ENCODE peak calls at places on chromosomes 3 and 15, in seven cellular contexts. A, Z, B, S, I, F and W are unnamed samples.

GRCh38 chr3:44106761-44107160 is 134.9 kb upstream of the TOPAZ1 start:
- DNase-seq in I (no peak), F (no peak), Z (no peak), S (no peak), B (peak), A (no peak), W (no peak)

GRCh38 chr15:73265536-73266153 is 103.1 kb downstream of the HCN4 start:
- DNase-seq in S (peak), B (peak), A (peak), I (peak), Z (peak), F (peak), W (peak)

GRCh38 chr15:38699633-38700230 is 135.1 kb upstream of the RASGRP1 start:
- DNase-seq in S (peak), F (peak), Z (peak), A (peak), B (peak), I (no peak), W (no peak)

GRCh38 chr3:157311633-157312365 is 124.9 kb upstream of the PTX3 start:
- DNase-seq in Z (no peak), S (peak), I (no peak), B (peak), F (no peak), A (peak), W (no peak)

GRCh38 chr3:37974121-37974927 is 16.3 kb upstream of the VILL start:
- DNase-seq in A (peak), Z (peak), S (peak), I (no peak), F (peak), B (peak), W (peak)

GRCh38 chr15:45648521-45649200 is 13.8 kb downstream of the SQOR start:
- DNase-seq in I (peak), A (peak), Z (no peak), S (peak), B (peak), F (peak), W (no peak)

GRCh38 chr3:147458995-147459704 is 50.0 kb downstream of the ZIC1 start:
- DNase-seq in Z (no peak), S (no peak), A (no peak), F (no peak), I (no peak), B (peak), W (no peak)

GRCh38 chr3:170220871-170221270 is 1.4 kb upstream of the PRKCI start:
- DNase-seq in I (no peak), A (peak), Z (no peak), F (no peak), S (no peak), B (no peak), W (no peak)

GRCh38 chr15:62606376-62607164 is 436.0 kb upstream of the TPM1 start:
- DNase-seq in Z (no peak), F (no peak), A (peak), S (peak), B (peak), I (peak), W (no peak)

GRCh38 chr3:38168151-38168987 is 3.0 kb downstream of the OXSR1 start:
- DNase-seq in I (no peak), A (peak), F (no peak), Z (no peak), B (peak), S (peak), W (no peak)

GRCh38 chr3:9598783-9599387 is 45.3 kb upstream of the LHFPL4 start:
- DNase-seq in S (no peak), I (no peak), Z (no peak), B (no peak), A (no peak), F (no peak), W (no peak)

GRCh38 chr15:71761649-71762048 is 48.7 kb upstream of the NR2E3 start:
- DNase-seq in B (peak), Z (no peak), A (peak), F (no peak), I (peak), S (peak), W (no peak)

GRCh38 chr15:70535071-70535954 is 228.0 kb downstream of the UACA start:
- DNase-seq in I (no peak), Z (peak), F (no peak), S (no peak), A (no peak), B (no peak), W (no peak)

GRCh38 chr3:172021165-172021564 is 18.2 kb upstream of the FNDC3B start:
- DNase-seq in F (no peak), Z (no peak), B (no peak), I (no peak), A (no peak), S (no peak), W (no peak)

GRCh38 chr15:63839717-63840116 is 6.0 kb upstream of the HERC1 start:
- DNase-seq in F (no peak), S (no peak), B (no peak), Z (no peak), A (no peak), I (no peak), W (no peak)

DNA sequence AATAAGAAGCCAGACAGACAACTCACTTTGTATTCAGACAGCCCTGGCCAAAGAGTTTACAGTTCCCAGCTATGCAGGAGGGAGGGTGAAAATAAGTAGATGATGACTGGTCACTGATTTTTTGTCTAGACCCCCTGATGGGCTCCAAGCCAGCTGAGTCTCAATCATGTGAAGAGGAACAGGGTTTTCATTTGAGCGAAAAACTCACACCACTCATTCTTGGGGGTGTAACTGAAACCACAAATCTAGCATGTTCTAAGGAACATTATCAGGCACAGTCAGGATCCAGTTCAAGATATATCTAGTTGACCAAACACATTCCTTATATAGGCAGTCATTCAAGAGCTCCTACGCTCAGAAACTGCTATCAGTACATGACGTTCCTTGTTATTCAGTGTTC is 59.0 kb downstream of the LMCD1 start:
- DNase-seq in A (peak), Z (no peak), S (peak), I (peak), F (no peak), B (peak), W (no peak)
- TF ChIP-seq CTCF in A (no peak), Z (no peak), S (no peak), I (no peak), F (no peak), B (no peak), W (no peak)

GRCh38 chr3:108497271-108497670 is 13.1 kb downstream of the MYH15 start:
- DNase-seq in I (no peak), F (no peak), B (no peak), S (no peak), A (no peak), Z (no peak), W (no peak)

GRCh38 chr3:108503722-108504121 is 6.7 kb downstream of the MYH15 start:
- DNase-seq in S (no peak), F (no peak), I (no peak), B (no peak), A (no peak), Z (no peak), W (no peak)

GRCh38 chr3:108495717-108496116 is 14.7 kb downstream of the MYH15 start:
- DNase-seq in S (peak), A (no peak), F (no peak), Z (no peak), I (no peak), B (no peak), W (no peak)

GRCh38 chr3:108501538-108501937 is 8.9 kb downstream of the MYH15 start:
- DNase-seq in F (no peak), B (no peak), Z (no peak), S (no peak), A (no peak), I (no peak), W (no peak)

DNA sequence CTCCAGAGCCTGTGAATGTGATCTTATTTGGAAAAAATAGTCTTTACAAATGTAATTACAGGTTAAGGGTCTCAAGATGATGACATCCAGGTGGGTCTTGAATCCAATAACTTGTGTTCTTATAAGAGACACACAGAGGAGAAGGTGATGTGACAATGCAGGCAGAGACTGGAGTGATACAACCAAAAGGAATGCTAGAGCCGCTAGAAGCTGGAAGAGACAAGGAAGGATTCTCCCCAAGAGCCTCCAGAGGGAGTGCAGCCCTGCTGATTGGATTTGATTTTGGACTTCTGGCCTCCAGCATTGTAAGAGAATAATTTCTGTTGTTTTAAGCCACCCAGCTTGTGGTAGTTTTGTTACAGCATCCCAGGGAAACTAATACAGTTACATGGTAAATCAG is 9.7 kb downstream of the MYH15 start:
- DNase-seq in S (no peak), F (no peak), Z (no peak), I (no peak), A (no peak), B (peak), W (no peak)
- TF ChIP-seq CTCF in S (no peak), F (no peak), Z (no peak), I (no peak), A (no peak), B (peak), W (no peak)

DNA sequence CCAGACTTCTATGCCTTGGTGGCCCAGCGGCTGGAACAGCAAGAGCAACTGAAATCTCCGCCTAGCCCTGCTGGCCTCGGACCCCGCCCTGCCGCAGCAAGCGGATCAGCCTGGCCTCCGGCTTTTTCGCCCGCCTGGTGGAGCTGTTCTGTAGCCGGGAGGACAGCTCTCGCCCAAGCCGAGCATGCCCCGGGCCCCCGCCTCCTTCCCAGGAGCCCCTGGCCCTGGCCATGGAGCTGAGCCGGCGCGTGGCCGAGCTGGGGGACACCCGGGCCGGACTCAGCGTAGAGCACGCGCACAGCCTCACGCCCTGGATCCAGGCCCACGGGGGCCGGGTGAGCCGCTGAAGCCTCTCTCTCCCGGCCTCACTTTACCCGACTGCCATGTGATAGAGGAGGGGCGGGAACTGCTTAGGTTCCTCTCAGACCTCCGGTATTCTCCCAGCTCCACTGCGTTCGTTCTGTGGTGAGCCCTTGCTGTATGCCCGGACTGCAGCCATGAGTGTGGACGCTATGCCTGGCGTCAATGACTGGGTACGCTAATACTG is 24.1 kb upstream of the MRPL3 start:
- DNase-seq in F (no peak), I (no peak), S (peak), A (peak), Z (no peak), B (peak), W (no peak)
- TF ChIP-seq CTCF in F (no peak), I (peak), S (peak), A (peak), Z (no peak), B (peak), W (no peak)

GRCh38 chr3:127473244-127474024 is 117.1 kb downstream of the TPRA1 start:
- DNase-seq in Z (peak), I (no peak), B (no peak), S (no peak), F (peak), A (no peak), W (no peak)
- TF ChIP-seq CTCF in Z (peak), I (peak), B (peak), S (peak), F (no peak), A (no peak), W (no peak)

GRCh38 chr15:101028772-101029438 is 109.7 kb downstream of the LRRK1 start:
- DNase-seq in F (no peak), I (no peak), A (no peak), S (no peak), Z (no peak), B (no peak), W (peak)
- TF ChIP-seq CTCF in F (no peak), I (no peak), A (no peak), S (no peak), Z (peak), B (no peak), W (no peak)